ENCODE peak calls at places on chromosomes 7 and 10, in seven cellular contexts. One of them, this sample, is unnamed.
A peak's percentile ranks its signal among the peaks of the same experiment; 100 is the strongest.

GRCh38 chr10:4851176-4851575 is 25.2 kb downstream of the AKR1E2 start:
- DNase-seq in GM20000: no peak
- DNase-seq in glutamatergic neuron: no peak
- DNase-seq in Calu3: no peak
- DNase-seq in neural progenitor cell: no peak
- DNase-seq in iris pigment epithelial cell: no peak
- DNase-seq in WTC11: no peak
- DNase-seq in this sample: no peak

GRCh38 chr10:71817831-71818268 is 33.2 kb downstream of the PSAP start:
- DNase-seq in GM20000: no peak
- DNase-seq in glutamatergic neuron: no peak
- DNase-seq in Calu3: no peak
- DNase-seq in neural progenitor cell: no peak
- DNase-seq in iris pigment epithelial cell: no peak
- DNase-seq in WTC11: no peak
- DNase-seq in this sample: no peak

GRCh38 chr10:79142522-79143309 is 74.0 kb downstream of the ZMIZ1 start:
- DNase-seq in GM20000: no peak
- DNase-seq in glutamatergic neuron: no peak
- DNase-seq in Calu3: no peak
- DNase-seq in neural progenitor cell: no peak
- DNase-seq in iris pigment epithelial cell: no peak
- DNase-seq in WTC11: no peak
- DNase-seq in this sample: no peak

GRCh38 chr10:24962998-24963397 is 10.6 kb upstream of the PRTFDC1 start:
- DNase-seq in GM20000: no peak
- DNase-seq in glutamatergic neuron: no peak
- DNase-seq in Calu3: peak; percentile 39
- DNase-seq in neural progenitor cell: no peak
- DNase-seq in iris pigment epithelial cell: peak; percentile 56
- DNase-seq in WTC11: no peak
- DNase-seq in this sample: peak; percentile 67

GRCh38 chr7:40808409-40808942 is 673.7 kb downstream of the SUGCT start:
- DNase-seq in GM20000: no peak
- DNase-seq in glutamatergic neuron: no peak
- DNase-seq in Calu3: no peak
- DNase-seq in neural progenitor cell: no peak
- DNase-seq in iris pigment epithelial cell: peak; percentile 69
- DNase-seq in WTC11: no peak
- DNase-seq in this sample: peak; percentile 60

GRCh38 chr7:75892634-75893272 is 13.9 kb downstream of the RHBDD2 start:
- DNase-seq in GM20000: no peak
- DNase-seq in glutamatergic neuron: no peak
- DNase-seq in Calu3: peak; percentile 66
- DNase-seq in neural progenitor cell: no peak
- DNase-seq in iris pigment epithelial cell: no peak
- DNase-seq in WTC11: no peak
- DNase-seq in this sample: no peak

GRCh38 chr10:84822926-84823325 is 494.5 kb downstream of the CCSER2 start:
- DNase-seq in GM20000: no peak
- DNase-seq in glutamatergic neuron: no peak
- DNase-seq in Calu3: no peak
- DNase-seq in neural progenitor cell: no peak
- DNase-seq in iris pigment epithelial cell: no peak
- DNase-seq in WTC11: no peak
- DNase-seq in this sample: no peak

GRCh38 chr10:125340871-125341270 is 180.5 kb upstream of the CTBP2 start:
- DNase-seq in GM20000: no peak
- DNase-seq in glutamatergic neuron: no peak
- DNase-seq in Calu3: no peak
- DNase-seq in neural progenitor cell: no peak
- DNase-seq in iris pigment epithelial cell: peak; percentile 55
- DNase-seq in WTC11: no peak
- DNase-seq in this sample: no peak

GRCh38 chr7:14381936-14382335 is 392.5 kb upstream of the ETV1 start:
- DNase-seq in GM20000: no peak
- DNase-seq in glutamatergic neuron: no peak
- DNase-seq in Calu3: no peak
- DNase-seq in neural progenitor cell: no peak
- DNase-seq in iris pigment epithelial cell: no peak
- DNase-seq in WTC11: no peak
- DNase-seq in this sample: no peak

GRCh38 chr10:43261578-43261965 is 5.3 kb downstream of the RASGEF1A start:
- DNase-seq in GM20000: peak; percentile 20
- DNase-seq in glutamatergic neuron: no peak
- DNase-seq in Calu3: no peak
- DNase-seq in neural progenitor cell: no peak
- DNase-seq in iris pigment epithelial cell: no peak
- DNase-seq in WTC11: no peak
- DNase-seq in this sample: no peak

GRCh38 chr7:15446280-15446679 is 115.5 kb downstream of the AGMO start:
- DNase-seq in GM20000: no peak
- DNase-seq in glutamatergic neuron: no peak
- DNase-seq in Calu3: no peak
- DNase-seq in neural progenitor cell: no peak
- DNase-seq in iris pigment epithelial cell: peak; percentile 82
- DNase-seq in WTC11: no peak
- DNase-seq in this sample: no peak

GRCh38 chr7:114087674-114088539 is 169.1 kb upstream of the PPP1R3A start:
- DNase-seq in GM20000: peak; percentile 17
- DNase-seq in glutamatergic neuron: no peak
- DNase-seq in Calu3: no peak
- DNase-seq in neural progenitor cell: peak; percentile 42
- DNase-seq in iris pigment epithelial cell: no peak
- DNase-seq in WTC11: peak; percentile 38
- DNase-seq in this sample: no peak

GRCh38 chr7:24715661-24716479 is 41.4 kb downstream of the GSDME start:
- DNase-seq in GM20000: peak; percentile 71
- DNase-seq in glutamatergic neuron: no peak
- DNase-seq in Calu3: no peak
- DNase-seq in neural progenitor cell: peak; percentile 63
- DNase-seq in iris pigment epithelial cell: peak; percentile 68
- DNase-seq in WTC11: peak; percentile 53
- DNase-seq in this sample: peak; percentile 60

GRCh38 chr10:78277734-78278404 is 244.2 kb downstream of the RPS24 start:
- DNase-seq in GM20000: no peak
- DNase-seq in glutamatergic neuron: no peak
- DNase-seq in Calu3: no peak
- DNase-seq in neural progenitor cell: no peak
- DNase-seq in iris pigment epithelial cell: peak; percentile 26
- DNase-seq in WTC11: no peak
- DNase-seq in this sample: peak; percentile 67

GRCh38 chr10:110535958-110536891 is 31.3 kb upstream of the SMC3 start:
- DNase-seq in GM20000: peak; percentile 70
- DNase-seq in glutamatergic neuron: no peak
- DNase-seq in Calu3: peak; percentile 33
- DNase-seq in neural progenitor cell: peak; percentile 41
- DNase-seq in iris pigment epithelial cell: peak; percentile 93
- DNase-seq in WTC11: peak; percentile 30
- DNase-seq in this sample: peak; percentile 94

GRCh38 chr7:30921951-30922401 is 10.3 kb downstream of the AQP1 start:
- DNase-seq in GM20000: no peak
- DNase-seq in glutamatergic neuron: peak; percentile 6
- DNase-seq in Calu3: no peak
- DNase-seq in neural progenitor cell: no peak
- DNase-seq in iris pigment epithelial cell: no peak
- DNase-seq in WTC11: peak; percentile 4
- DNase-seq in this sample: no peak

GRCh38 chr7:51255050-51255449 is 61.6 kb downstream of the COBL start:
- DNase-seq in GM20000: no peak
- DNase-seq in glutamatergic neuron: no peak
- DNase-seq in Calu3: no peak
- DNase-seq in neural progenitor cell: no peak
- DNase-seq in iris pigment epithelial cell: no peak
- DNase-seq in WTC11: no peak
- DNase-seq in this sample: no peak

GRCh38 chr10:80894339-80894791 is 356.7 kb downstream of the SH2D4B start:
- DNase-seq in GM20000: no peak
- DNase-seq in glutamatergic neuron: no peak
- DNase-seq in Calu3: no peak
- DNase-seq in neural progenitor cell: no peak
- DNase-seq in iris pigment epithelial cell: no peak
- DNase-seq in WTC11: no peak
- DNase-seq in this sample: no peak

GRCh38 chr7:133117432-133117831 is 35.5 kb upstream of the CHCHD3 start:
- DNase-seq in GM20000: no peak
- DNase-seq in glutamatergic neuron: no peak
- DNase-seq in Calu3: no peak
- DNase-seq in neural progenitor cell: no peak
- DNase-seq in iris pigment epithelial cell: no peak
- DNase-seq in WTC11: no peak
- DNase-seq in this sample: no peak

GRCh38 chr10:117248700-117249465 is 8.0 kb downstream of the SLC18A2 start:
- DNase-seq in GM20000: no peak
- DNase-seq in glutamatergic neuron: no peak
- DNase-seq in Calu3: no peak
- DNase-seq in neural progenitor cell: no peak
- DNase-seq in iris pigment epithelial cell: no peak
- DNase-seq in WTC11: no peak
- DNase-seq in this sample: peak; percentile 16